ENCODE peak calls at places on chromosomes 1 and 21, in seven cellular contexts. M is WERI-Rb-1, X is AG04450, S is kidney, L is prostate gland, E is endothelial cell of umbilical vein, F is GM23248. B is an unnamed sample.

GRCh38 chr1:151641229-151641628 is 29.4 kb downstream of the SNX27 start:
- DNase-seq in S (no peak), M (no peak), L (no peak), E (no peak), X (no peak), F (no peak), B (no peak)

GRCh38 chr1:201149400-201149799 is 4.9 kb downstream of the TMEM9 start:
- DNase-seq in X (no peak), F (peak), L (no peak), M (peak), E (peak), S (no peak), B (no peak)

GRCh38 chr1:101181930-101182329 is 54.9 kb upstream of the S1PR1 start:
- DNase-seq in E (peak), X (no peak), S (no peak), L (no peak), M (no peak), F (no peak), B (no peak)

GRCh38 chr1:185608166-185608565 is 126.0 kb upstream of the HMCN1 start:
- DNase-seq in M (no peak), S (no peak), F (peak), X (no peak), L (no peak), E (no peak), B (no peak)

GRCh38 chr1:58925247-58925646 is 141.4 kb upstream of the JUN start:
- DNase-seq in E (no peak), L (no peak), S (no peak), F (no peak), M (no peak), X (no peak), B (no peak)

GRCh38 chr1:6794164-6794563 is 8.9 kb downstream of the CAMTA1 start:
- DNase-seq in L (no peak), E (peak), F (peak), M (no peak), X (peak), S (no peak), B (no peak)

GRCh38 chr1:23111600-23112535 is 56.8 kb downstream of the LUZP1 start:
- DNase-seq in E (no peak), X (no peak), M (no peak), L (no peak), F (peak), S (no peak), B (no peak)

GRCh38 chr1:29639156-29639736 is 402.9 kb downstream of the PTPRU start:
- DNase-seq in M (no peak), X (no peak), E (no peak), F (no peak), L (no peak), S (peak), B (no peak)

GRCh38 chr1:192477630-192478029 is 97.9 kb upstream of the RGS1 start:
- DNase-seq in F (peak), E (peak), M (no peak), L (no peak), S (no peak), X (no peak), B (no peak)

GRCh38 chr1:204435246-204435885 is 23.7 kb upstream of the PPP1R15B start:
- DNase-seq in L (no peak), X (no peak), S (no peak), M (no peak), F (peak), E (no peak), B (peak)

GRCh38 chr1:47658161-47658920 is 220.5 kb downstream of the FOXD2 start:
- DNase-seq in X (no peak), E (no peak), F (no peak), S (no peak), M (no peak), L (no peak), B (no peak)

GRCh38 chr1:7298749-7299151 is 472.3 kb upstream of the VAMP3 start:
- DNase-seq in E (peak), F (peak), L (no peak), M (no peak), S (no peak), X (no peak), B (no peak)

GRCh38 chr1:214455971-214456867 is 95.2 kb downstream of the PTPN14 start:
- DNase-seq in E (no peak), M (no peak), F (peak), X (no peak), S (no peak), L (no peak), B (no peak)

GRCh38 chr1:161913482-161914140 is 110.1 kb downstream of the OLFML2B start:
- DNase-seq in E (no peak), M (no peak), L (no peak), S (no peak), X (no peak), F (peak), B (no peak)

GRCh38 chr1:214670098-214670497 is 67.1 kb downstream of the CENPF start:
- DNase-seq in X (no peak), F (peak), S (peak), M (no peak), E (peak), L (no peak), B (no peak)

GRCh38 chr1:223007250-223007649 is 135.8 kb downstream of the TLR5 start:
- DNase-seq in M (no peak), E (no peak), L (no peak), S (no peak), X (no peak), F (no peak), B (no peak)

GRCh38 chr1:211066781-211067384 is 67.1 kb downstream of the KCNH1 start:
- DNase-seq in E (no peak), S (no peak), X (no peak), L (no peak), M (peak), F (no peak), B (no peak)

GRCh38 chr21:25094695-25095094 is 512.6 kb downstream of the MRPL39 start:
- DNase-seq in E (no peak), L (no peak), M (no peak), F (no peak), S (no peak), X (no peak), B (no peak)

GRCh38 chr21:19290328-19290727 is 886.7 kb upstream of the TMPRSS15 start:
- DNase-seq in F (no peak), E (no peak), M (no peak), X (no peak), L (no peak), S (no peak), B (no peak)

GRCh38 chr1:45282346-45282745 is 44.3 kb upstream of the HPDL start:
- DNase-seq in F (no peak), M (no peak), X (no peak), L (no peak), S (no peak), E (peak), B (no peak)

GRCh38 chr1:152901631-152902030 is 6.7 kb upstream of the IVL start:
- DNase-seq in L (no peak), E (no peak), F (no peak), S (no peak), X (no peak), M (no peak), B (no peak)

GRCh38 chr1:17194133-17194475 is 10.8 kb upstream of the PADI1 start:
- DNase-seq in S (peak), M (no peak), X (no peak), E (no peak), F (no peak), L (no peak), B (no peak)

GRCh38 chr1:111448482-111448917 is 556 bp downstream of the WDR77 start:
- DNase-seq in M (no peak), L (no peak), F (peak), S (no peak), X (no peak), E (peak), B (no peak)

GRCh38 chr1:54347955-54348699 is 58.1 kb downstream of the SSBP3 start:
- DNase-seq in S (peak), E (no peak), X (no peak), F (no peak), L (peak), M (no peak), B (no peak)

GRCh38 chr1:50427086-50427817 is 4.0 kb upstream of the DMRTA2 start:
- DNase-seq in M (no peak), X (no peak), E (no peak), F (no peak), S (no peak), L (no peak), B (no peak)

GRCh38 chr1:238484121-238484520 is 593.4 kb upstream of the ZP4 start:
- DNase-seq in M (no peak), F (peak), E (no peak), X (no peak), S (no peak), L (no peak), B (no peak)

GRCh38 chr21:40453183-40453582 is 393.8 kb downstream of the DSCAM start:
- DNase-seq in M (no peak), F (no peak), S (no peak), E (no peak), L (no peak), X (no peak), B (no peak)
- H3K27ac ChIP-seq in M (no peak), F (no peak), S (no peak), E (no peak), L (no peak), X (no peak), B (no peak)

GRCh38 chr1:236948996-236949395 is 55.2 kb downstream of the MT1HL1 start:
- DNase-seq in X (no peak), M (no peak), S (no peak), F (no peak), L (no peak), E (no peak), B (no peak)

GRCh38 chr1:236947794-236948193 is 56.4 kb downstream of the MT1HL1 start:
- DNase-seq in M (no peak), L (no peak), E (no peak), X (no peak), F (no peak), S (no peak), B (no peak)

GRCh38 chr1:236950365-236950764 is 53.9 kb downstream of the MT1HL1 start:
- DNase-seq in M (no peak), X (no peak), F (no peak), L (no peak), S (no peak), E (no peak), B (no peak)

GRCh38 chr1:236951672-236952071 is 52.6 kb downstream of the MT1HL1 start:
- DNase-seq in L (no peak), S (no peak), X (no peak), E (no peak), M (peak), F (no peak), B (no peak)

GRCh38 chr1:236948381-236948780 is 55.9 kb downstream of the MT1HL1 start:
- DNase-seq in F (no peak), M (no peak), X (no peak), E (no peak), S (no peak), L (no peak), B (no peak)
- H3K27ac ChIP-seq in F (no peak), M (no peak), X (no peak), E (no peak), S (no peak), L (no peak), B (no peak)

GRCh38 chr1:40384887-40385286 is 11.4 kb downstream of the SMAP2 start:
- DNase-seq in S (peak), L (no peak), M (no peak), F (no peak), X (no peak), E (no peak), B (no peak)
- H3K27ac ChIP-seq in S (peak), L (peak), M (peak), F (no peak), X (no peak), E (no peak), B (peak)

GRCh38 chr1:225451840-225452515 is 24.1 kb upstream of the LBR start:
- DNase-seq in L (no peak), F (no peak), M (no peak), E (no peak), X (no peak), S (peak), B (no peak)
- H3K27ac ChIP-seq in L (no peak), F (no peak), M (no peak), E (no peak), X (no peak), S (no peak), B (no peak)

GRCh38 chr1:173870252-173871075 is 2.3 kb downstream of the ZBTB37 start:
- DNase-seq in S (no peak), F (no peak), M (no peak), L (no peak), E (peak), X (no peak), B (no peak)
- H3K27ac ChIP-seq in S (no peak), F (no peak), M (no peak), L (no peak), E (peak), X (no peak), B (peak)

DNA sequence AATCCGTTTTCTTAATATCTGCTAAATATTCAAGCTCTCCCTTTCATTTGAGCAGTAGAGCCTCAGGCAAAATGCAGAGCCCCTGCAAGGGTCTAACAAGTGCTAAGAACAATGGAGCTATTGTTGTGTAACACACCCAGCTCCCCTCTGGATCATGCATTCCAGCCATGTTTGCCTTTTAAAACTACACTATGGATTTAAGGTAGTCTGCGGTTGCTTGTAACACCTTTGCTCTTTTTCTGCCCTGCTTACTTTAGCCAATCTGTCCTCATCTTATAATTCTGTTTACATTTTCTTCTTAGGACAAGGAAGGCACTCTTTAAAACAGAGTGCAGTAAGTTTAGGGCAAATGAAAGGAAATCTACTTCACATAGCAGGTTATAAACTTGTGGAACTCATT is 60.0 kb upstream of the C1orf105 start:
- DNase-seq in S (no peak), M (no peak), E (peak), X (no peak), F (no peak), L (peak), B (no peak)
- H3K27ac ChIP-seq in S (peak), M (no peak), E (no peak), X (no peak), F (no peak), L (no peak), B (no peak)

GRCh38 chr1:198212126-198212525 is 55.3 kb downstream of the NEK7 start:
- DNase-seq in S (no peak), M (no peak), E (no peak), L (no peak), F (no peak), X (no peak), B (no peak)
- H3K27ac ChIP-seq in S (no peak), M (no peak), E (no peak), L (no peak), F (peak), X (peak), B (no peak)

GRCh38 chr1:68221971-68222355 is 10.4 kb downstream of the WLS start:
- DNase-seq in M (no peak), F (peak), E (peak), L (no peak), S (no peak), X (no peak), B (no peak)
- H3K27ac ChIP-seq in M (no peak), F (peak), E (no peak), L (peak), S (no peak), X (no peak), B (no peak)

GRCh38 chr1:21278208-21278861 is 11.9 kb downstream of the ECE1 start:
- DNase-seq in M (peak), X (no peak), L (peak), E (peak), F (no peak), S (no peak), B (no peak)
- H3K27ac ChIP-seq in M (peak), X (no peak), L (peak), E (peak), F (no peak), S (peak), B (no peak)